ENCODE peak calls at places on chromosomes 6 and 20, in six cellular contexts. I, U, L, Q, A and O are unnamed samples.

GRCh38 chr6:27726620-27727023 is 185.6 kb downstream of the OR2B2 start:
- DNase-seq in I (no peak), L (peak), U (peak), A (no peak), Q (no peak), O (no peak)

GRCh38 chr6:158558415-158559306 is 1.2 kb upstream of the TMEM181 start:
- DNase-seq in A (no peak), L (no peak), I (no peak), Q (no peak), U (no peak), O (no peak)

GRCh38 chr20:62364911-62365736 is 2.0 kb downstream of the LAMA5 start:
- DNase-seq in U (peak), Q (no peak), A (peak), L (no peak), I (no peak), O (no peak)

GRCh38 chr20:10609276-10609675 is 64.5 kb downstream of the JAG1 start:
- DNase-seq in I (no peak), U (no peak), Q (no peak), A (no peak), L (no peak), O (no peak)

GRCh38 chr20:32144898-32145662 is 35.6 kb downstream of the TM9SF4 start:
- DNase-seq in U (no peak), I (no peak), A (no peak), Q (no peak), L (no peak), O (no peak)

GRCh38 chr20:56893206-56893605 is 264.1 kb downstream of the TFAP2C start:
- DNase-seq in A (no peak), I (no peak), Q (no peak), U (no peak), L (peak), O (no peak)

GRCh38 chr6:109303149-109303548 is 79.1 kb downstream of the CD164 start:
- DNase-seq in I (no peak), A (no peak), U (no peak), Q (no peak), L (no peak), O (no peak)

GRCh38 chr6:37396571-37397185 is 36.3 kb upstream of the CMTR1 start:
- DNase-seq in L (no peak), A (no peak), I (no peak), U (no peak), Q (no peak), O (no peak)

GRCh38 chr20:44407402-44408184 is 52.1 kb downstream of the HNF4A start:
- DNase-seq in Q (no peak), A (no peak), L (peak), U (peak), I (no peak), O (no peak)

GRCh38 chr20:17568972-17569471 is 853 bp upstream of the DSTN start:
- DNase-seq in I (peak), Q (no peak), A (peak), L (peak), U (peak), O (no peak)

GRCh38 chr6:49766762-49767161 is 20.3 kb downstream of the PGK2 start:
- DNase-seq in A (no peak), Q (no peak), L (no peak), U (no peak), I (no peak), O (no peak)

GRCh38 chr6:108564178-108564577 is 3.5 kb downstream of the FOXO3 start:
- DNase-seq in A (no peak), I (peak), Q (no peak), L (no peak), U (peak), O (no peak)

GRCh38 chr20:63433756-63434531 is 38.5 kb downstream of the KCNQ2 start:
- DNase-seq in L (no peak), A (no peak), I (no peak), Q (no peak), U (no peak), O (no peak)

GRCh38 chr20:19284400-19285178 is 72.1 kb downstream of the SLC24A3 start:
- DNase-seq in Q (no peak), I (no peak), L (no peak), A (no peak), U (no peak), O (no peak)

GRCh38 chr20:47704746-47705496 is 80.4 kb downstream of the SULF2 start:
- DNase-seq in I (no peak), Q (no peak), L (no peak), A (no peak), U (no peak), O (no peak)

GRCh38 chr6:66638518-66638917 is 931.5 kb upstream of the EYS start:
- DNase-seq in U (no peak), Q (no peak), L (no peak), A (no peak), I (no peak), O (no peak)

GRCh38 chr20:23442436-23442835 is 3.0 kb downstream of the CSTL1 start:
- DNase-seq in Q (no peak), U (no peak), A (no peak), I (no peak), L (no peak), O (no peak)

GRCh38 chr6:78744144-78744543 is 123.2 kb upstream of the IRAK1BP1 start:
- DNase-seq in L (no peak), Q (no peak), I (no peak), U (no peak), A (no peak), O (no peak)

GRCh38 chr6:54440549-54440948 is 132.3 kb downstream of the TINAG start:
- DNase-seq in L (no peak), U (peak), I (no peak), A (no peak), Q (no peak), O (no peak)

GRCh38 chr6:150610584-150610983 is 10.9 kb downstream of the PLEKHG1 start:
- DNase-seq in L (no peak), U (no peak), I (no peak), A (no peak), Q (no peak), O (no peak)

GRCh38 chr20:20547221-20547875 is 165.1 kb downstream of the RALGAPA2 start:
- DNase-seq in Q (no peak), I (no peak), L (no peak), U (no peak), A (no peak), O (no peak)

GRCh38 chr20:33178726-33179125 is 10.8 kb downstream of the BPIFA2 start:
- DNase-seq in U (peak), L (peak), A (no peak), Q (no peak), I (no peak), O (no peak)

GRCh38 chr6:157541618-157542404 is 160.8 kb downstream of the ZDHHC14 start:
- DNase-seq in I (no peak), A (no peak), U (no peak), Q (no peak), L (no peak), O (no peak)

GRCh38 chr20:1307171-1307570 is 21.8 kb downstream of the SDCBP2 start:
- DNase-seq in A (no peak), U (no peak), I (no peak), Q (no peak), L (no peak), O (no peak)

GRCh38 chr6:55276745-55277627 is 50.3 kb upstream of the GFRAL start:
- DNase-seq in U (peak), I (peak), A (no peak), Q (no peak), L (peak), O (no peak)

GRCh38 chr6:140285471-140285870 is 911.0 kb upstream of the CITED2 start:
- DNase-seq in A (no peak), I (no peak), Q (no peak), U (no peak), L (no peak), O (no peak)

GRCh38 chr6:157436944-157437336 is 56.0 kb downstream of the ZDHHC14 start:
- DNase-seq in U (no peak), I (no peak), A (no peak), L (no peak), Q (no peak), O (no peak)

GRCh38 chr6:69265706-69266105 is 531.1 kb downstream of the LMBRD1 start:
- DNase-seq in A (no peak), I (no peak), U (no peak), L (no peak), Q (no peak), O (no peak)

GRCh38 chr20:11496382-11496781 is 421.3 kb upstream of the BTBD3 start:
- DNase-seq in A (no peak), U (peak), L (peak), I (no peak), Q (no peak), O (no peak)

GRCh38 chr6:79704200-79704599 is 73.1 kb downstream of the SH3BGRL2 start:
- DNase-seq in U (no peak), Q (no peak), A (no peak), L (no peak), I (no peak), O (no peak)

GRCh38 chr6:167787896-167788530 is 38.7 kb upstream of the AFDN start:
- DNase-seq in L (no peak), Q (no peak), A (no peak), U (no peak), I (no peak), O (no peak)

GRCh38 chr6:124226396-124226795 is 422.7 kb downstream of the NKAIN2 start:
- DNase-seq in L (no peak), I (no peak), A (no peak), Q (no peak), U (peak), O (no peak)